ENCODE peak calls at places on chromosomes 2 and 18, in six cellular contexts. L, C, O, T, K and D are unnamed samples.

GRCh38 chr2:25159947-25160346 is 8.4 kb downstream of the POMC start:
- DNase-seq in O (peak), C (no peak), T (peak), L (peak), K (no peak), D (no peak)

GRCh38 chr2:176584333-176584732 is 315.1 kb downstream of the MTX2 start:
- DNase-seq in O (no peak), T (no peak), K (peak), L (peak), C (no peak), D (peak)

GRCh38 chr18:42222557-42222956 is 267.5 kb downstream of the PIK3C3 start:
- DNase-seq in T (no peak), O (no peak), K (no peak), C (no peak), L (no peak), D (no peak)

GRCh38 chr18:30999186-30999585 is 43.4 kb downstream of the DSC3 start:
- DNase-seq in O (no peak), C (no peak), T (no peak), K (no peak), L (no peak), D (peak)

GRCh38 chr2:124283090-124283489 is 258.0 kb downstream of the CNTNAP5 start:
- DNase-seq in C (no peak), O (no peak), L (peak), T (no peak), K (peak), D (no peak)

GRCh38 chr2:199455533-199456382 is 2.0 kb downstream of the SATB2 start:
- DNase-seq in C (no peak), O (peak), T (peak), K (peak), L (no peak), D (peak)

GRCh38 chr18:36124841-36125240 is 4.3 kb downstream of the SLC39A6 start:
- DNase-seq in T (no peak), K (no peak), O (no peak), L (no peak), C (no peak), D (no peak)

GRCh38 chr2:71064110-71064611 is 4.3 kb upstream of the NAGK start:
- DNase-seq in O (no peak), T (no peak), L (no peak), K (no peak), C (no peak), D (no peak)

GRCh38 chr2:59875836-59876235 is 677.6 kb downstream of the BCL11A start:
- DNase-seq in O (no peak), T (no peak), C (no peak), L (no peak), K (no peak), D (no peak)

GRCh38 chr2:175557810-175558377 is 376.4 kb upstream of the ATP5MC3 start:
- DNase-seq in T (no peak), C (no peak), K (no peak), L (no peak), O (no peak), D (no peak)

GRCh38 chr18:61852496-61852895 is 40.3 kb downstream of the RNF152 start:
- DNase-seq in O (no peak), L (no peak), C (no peak), T (no peak), K (no peak), D (no peak)

GRCh38 chr18:5309888-5310470 is 14.5 kb upstream of the ZBTB14 start:
- DNase-seq in K (no peak), O (no peak), L (no peak), T (no peak), C (peak), D (no peak)